ENCODE peak calls at places on chromosomes 11 and 22, in five cellular contexts. N is ovary, V is right lobe of liver, K is esophagus squamous epithelium, J is transverse colon. Q is an unnamed sample. For H3K9me3, the result is how much of the 10 kb centered on the place peaks cover.

GRCh38 chr11:102253018-102253775 is 64.1 kb upstream of the BIRC3 start:
- DNase-seq in V (no peak), N (no peak), J (peak), K (no peak), Q (no peak)

GRCh38 chr22:37242395-37242918 is 1.6 kb downstream of the RAC2 start:
- DNase-seq in J (peak), K (peak), V (peak), N (no peak), Q (peak)

GRCh38 chr11:118263694-118264567 is at the start of gene MPZL2:
- DNase-seq in J (peak), K (no peak), N (no peak), V (peak), Q (peak)

GRCh38 chr11:34198523-34198922 is 93.1 kb downstream of the NAT10 start:
- DNase-seq in V (no peak), K (no peak), N (no peak), J (no peak), Q (no peak)

GRCh38 chr11:85394288-85394687 is 232.9 kb downstream of the DLG2 start:
- DNase-seq in N (no peak), J (no peak), K (no peak), V (no peak), Q (no peak)

GRCh38 chr22:27215826-27216320 is 558.5 kb downstream of the MIAT start:
- DNase-seq in N (no peak), K (no peak), J (no peak), V (no peak), Q (no peak)

GRCh38 chr22:38631724-38632123 is 24.5 kb downstream of the FAM227A start:
- DNase-seq in V (no peak), N (no peak), J (no peak), K (no peak), Q (no peak)

GRCh38 chr11:75537740-75538139 is 12.0 kb upstream of the GDPD5 start:
- DNase-seq in N (no peak), V (no peak), J (no peak), K (no peak), Q (no peak)

GRCh38 chr22:49997932-49998717 is 14.4 kb downstream of the IL17REL start:
- DNase-seq in K (no peak), N (no peak), V (no peak), J (no peak), Q (no peak)

GRCh38 chr11:35614949-35615569 is 3.2 kb upstream of the FJX1 start:
- DNase-seq in N (no peak), K (no peak), V (no peak), J (no peak), Q (no peak)

GRCh38 chr11:112235750-112236390 is 9.6 kb downstream of the PTS start:
- DNase-seq in N (no peak), J (no peak), K (no peak), V (no peak), Q (no peak)

GRCh38 chr22:23767673-23768548 is at the start of gene CHCHD10:
- DNase-seq in J (peak), N (peak), V (peak), K (no peak), Q (peak)

GRCh38 chr11:62388999-62389398 is 29.8 kb upstream of the SCGB1A1 start:
- DNase-seq in V (no peak), N (no peak), J (no peak), K (no peak), Q (no peak)

GRCh38 chr22:47395481-47395880 is 633.0 kb downstream of the TBC1D22A start:
- DNase-seq in V (peak), N (no peak), J (no peak), K (no peak), Q (peak)

GRCh38 chr11:67266424-67267187 is at the start of gene GRK2:
- DNase-seq in N (peak), K (no peak), J (no peak), V (peak), Q (peak)

GRCh38 chr22:42745118-42745517 is 24.4 kb upstream of the A4GALT start:
- DNase-seq in V (no peak), K (no peak), N (no peak), J (no peak), Q (no peak)

GRCh38 chr22:46251266-46251665 is 1.2 kb upstream of the CDPF1 start:
- DNase-seq in K (no peak), J (no peak), V (no peak), N (no peak), Q (no peak)

GRCh38 chr11:10413268-10413667 is 41.8 kb upstream of the AMPD3 start:
- DNase-seq in N (no peak), J (peak), V (no peak), K (no peak), Q (peak)

GRCh38 chr11:107493117-107493516 is 35.5 kb upstream of the CWF19L2 start:
- DNase-seq in V (no peak), N (no peak), J (no peak), K (no peak), Q (no peak)

GRCh38 chr22:35480143-35480542 is 60.5 kb upstream of the RASD2 start:
- DNase-seq in J (peak), N (peak), V (no peak), K (no peak), Q (peak)

GRCh38 chr11:2862950-2863618 is 22.5 kb downstream of the CDKN1C start:
- DNase-seq in N (no peak), V (no peak), J (no peak), K (no peak), Q (no peak)

GRCh38 chr11:23540101-23540561 is 679.9 kb upstream of the CCDC179 start:
- DNase-seq in V (no peak), J (no peak), N (no peak), K (no peak), Q (no peak)

GRCh38 chr22:50547231-50547851 is 1.6 kb downstream of the KLHDC7B start:
- DNase-seq in J (no peak), V (no peak), N (no peak), K (no peak), Q (peak)

GRCh38 chr11:26780686-26781085 is 58.8 kb upstream of the SLC5A12 start:
- DNase-seq in V (no peak), J (no peak), K (no peak), N (no peak), Q (no peak)

GRCh38 chr22:37462983-37463382 is 23.2 kb downstream of the MFNG start:
- DNase-seq in V (no peak), K (no peak), J (no peak), N (no peak), Q (no peak)

GRCh38 chr11:114322934-114323333 is 26.7 kb downstream of the NNMT start:
- DNase-seq in N (no peak), J (no peak), K (no peak), V (no peak), Q (no peak)

GRCh38 chr11:131691558-131692041 is 321.2 kb downstream of the NTM start:
- DNase-seq in N (no peak), K (no peak), J (no peak), V (no peak), Q (no peak)

GRCh38 chr11:18791175-18792065 is at the start of gene PTPN5:
- DNase-seq in J (no peak), K (no peak), N (no peak), V (no peak), Q (no peak)

GRCh38 chr22:36296690-36297089 is 43.8 kb downstream of the APOL1 start:
- DNase-seq in N (no peak), V (no peak), K (no peak), J (no peak), Q (peak)

GRCh38 chr11:110128161-110128560 is 35.0 kb downstream of the ZC3H12C start:
- DNase-seq in N (no peak), V (no peak), K (no peak), J (no peak), Q (no peak)

GRCh38 chr11:79794484-79795393 is 353.9 kb upstream of the TENM4 start:
- DNase-seq in N (no peak), K (no peak), V (no peak), J (no peak), Q (no peak)

GRCh38 chr11:90476442-90477007 is 253.7 kb upstream of the CHORDC1 start:
- DNase-seq in N (no peak), V (peak), J (no peak), K (no peak), Q (no peak)

GRCh38 chr11:12219732-12220131 is 109.3 kb downstream of the MICAL2 start:
- DNase-seq in K (no peak), J (no peak), N (no peak), V (no peak), Q (no peak)

GRCh38 chr11:19966435-19966834 is 193.8 kb downstream of the DBX1 start:
- DNase-seq in K (no peak), N (no peak), V (no peak), J (no peak), Q (no peak)

DNA sequence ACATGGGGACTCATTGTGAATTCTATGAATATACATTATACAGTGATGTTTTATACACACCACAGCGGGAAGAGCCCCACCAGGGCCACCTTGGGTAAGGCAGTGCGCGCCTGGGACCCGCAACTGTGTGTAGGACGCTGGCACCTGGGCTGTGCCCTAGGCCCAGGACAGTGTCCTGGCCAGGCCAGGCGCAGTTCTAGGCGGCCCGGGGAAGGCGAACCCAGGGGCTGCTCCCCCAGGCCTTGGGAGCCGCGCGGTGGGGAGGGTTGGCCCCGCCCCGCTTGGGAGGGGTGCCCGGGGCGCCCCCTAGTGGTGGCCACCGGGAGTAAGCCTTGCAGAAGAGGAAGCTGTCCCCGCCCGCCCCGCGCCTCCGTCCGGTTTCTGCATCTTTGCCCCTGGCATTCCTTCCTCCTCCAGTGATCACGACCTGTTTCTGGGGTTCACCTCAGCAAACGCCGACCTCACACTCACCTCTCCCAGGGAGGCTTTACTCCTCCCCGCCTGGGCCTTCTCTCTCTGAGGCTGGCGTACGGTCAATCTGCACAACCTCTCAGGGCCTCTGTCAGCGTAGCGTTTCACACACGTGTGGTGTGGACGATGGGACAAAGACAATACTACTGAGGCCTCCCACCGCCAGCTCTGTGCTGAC is 9.5 kb upstream of the EHD1 start:
- DNase-seq in K (no peak), V (peak), J (peak), N (peak), Q (peak)
- TF ChIP-seq POLR2A in K (no peak), V (no peak), J (peak), N (no peak), Q (no peak)

DNA sequence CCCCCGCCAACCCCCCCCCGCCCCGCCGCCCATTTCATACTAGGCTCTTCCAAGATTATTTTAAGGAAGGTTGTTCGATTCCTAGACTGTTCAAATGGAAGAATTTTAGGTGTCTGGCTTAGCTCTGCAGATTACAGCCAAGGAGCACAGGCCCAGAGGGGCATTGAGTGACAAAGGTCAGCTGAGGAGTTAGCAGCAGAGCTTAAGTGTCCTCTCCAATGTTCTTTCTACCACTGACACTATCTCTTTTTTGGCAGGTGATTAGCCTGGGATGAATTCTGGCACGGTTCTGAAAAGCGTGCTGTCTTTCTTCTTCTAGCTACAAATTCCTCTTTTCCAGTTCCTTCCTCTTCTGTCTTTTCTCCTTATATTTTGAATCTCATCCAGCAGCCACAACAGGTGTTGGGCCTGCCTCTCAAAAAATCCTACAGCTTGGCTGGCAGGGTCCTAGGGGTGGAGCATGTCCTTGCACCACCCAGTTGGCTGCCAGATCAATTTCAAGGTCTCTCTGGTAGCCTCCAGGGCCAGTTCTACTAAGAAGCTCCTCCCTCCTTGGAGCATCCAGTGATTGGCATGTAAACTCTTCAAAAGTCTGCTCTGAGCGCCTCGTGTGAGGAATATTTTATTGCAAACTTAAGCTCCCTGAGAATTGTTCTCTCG is 23.0 kb downstream of the KCNE3 start:
- DNase-seq in N (no peak), V (no peak), J (no peak), K (no peak), Q (no peak)
- H3K27ac ChIP-seq in N (peak), V (no peak), J (peak), K (no peak), Q (no peak)

DNA sequence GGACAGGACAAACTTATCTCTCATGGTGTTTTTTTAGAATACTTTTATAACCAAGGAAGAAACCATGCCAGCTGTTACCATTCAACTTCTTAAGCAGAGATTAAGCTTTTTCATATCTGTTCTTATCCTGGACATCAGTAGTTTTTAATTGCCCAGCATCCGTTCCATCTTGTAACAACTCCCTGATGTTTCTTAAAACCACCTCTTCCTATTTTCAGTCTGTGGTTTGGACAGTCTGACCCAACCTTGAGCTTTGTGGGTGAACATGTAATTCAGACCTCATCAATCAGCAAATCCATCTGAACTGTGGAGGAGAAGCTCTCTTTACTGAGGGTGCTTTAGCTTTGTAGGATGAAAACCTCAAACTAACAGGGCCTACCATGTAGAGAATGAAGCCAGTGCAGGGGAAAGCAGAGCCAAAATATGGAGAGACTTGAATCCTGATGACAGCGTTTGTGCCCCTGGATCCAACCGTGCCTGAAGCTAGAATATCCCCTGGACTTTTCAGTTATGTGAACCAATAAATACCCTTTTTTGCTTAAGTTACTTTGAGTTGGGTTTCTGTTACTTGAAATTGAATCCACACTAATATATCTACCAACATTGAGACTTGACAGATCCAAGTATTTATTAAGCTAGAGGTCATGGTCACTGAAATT is 9.4 kb downstream of the TUG1 start:
- DNase-seq in V (no peak), K (no peak), N (no peak), J (no peak), Q (no peak)
- H3K9me3 ChIP-seq in V (under half), K (half or more), N (under half), J (under half), Q (half or more)

DNA sequence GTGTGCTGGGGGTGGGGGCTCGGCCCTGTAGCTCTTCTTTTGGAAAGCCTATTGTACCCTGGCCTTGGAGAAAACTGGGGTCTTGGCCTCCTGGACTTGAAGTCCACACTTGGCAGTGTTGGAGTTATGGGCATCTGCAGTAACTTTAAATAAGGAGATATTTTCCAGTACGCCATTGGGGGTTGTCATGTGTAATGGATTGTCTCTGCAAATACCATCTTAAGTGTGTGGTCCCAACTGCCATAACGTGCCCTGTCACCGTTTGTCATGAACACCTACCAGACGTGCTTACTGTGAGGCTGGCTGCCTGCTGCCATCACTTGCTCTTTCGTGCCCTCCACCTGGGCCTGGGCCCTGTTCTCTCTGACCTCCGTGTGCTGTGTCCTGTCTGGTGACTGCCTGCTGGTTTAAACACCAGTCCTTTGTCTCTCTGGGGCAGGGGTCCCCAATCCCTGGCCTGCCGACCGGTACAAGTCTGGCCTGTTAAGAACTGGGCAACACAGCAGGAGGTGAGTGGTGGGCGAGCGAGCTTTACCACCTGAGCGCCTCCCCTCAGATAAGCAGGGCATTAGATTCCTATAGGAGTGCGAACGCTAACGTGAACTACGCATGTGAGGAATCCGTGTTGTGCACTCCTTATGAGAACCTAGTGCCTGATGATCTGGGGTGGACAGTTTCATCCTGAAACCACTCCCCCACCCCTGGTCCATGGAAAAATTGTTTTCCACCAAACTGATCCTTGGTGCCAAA is 3.6 kb upstream of the ZDHHC8 start:
- DNase-seq in J (no peak), K (no peak), N (no peak), V (no peak), Q (no peak)
- TF ChIP-seq POLR2A in J (no peak), K (no peak), N (no peak), V (no peak), Q (no peak)

GRCh38 chr11:57230797-57231538 is 6.1 kb downstream of the APLNR start:
- DNase-seq in K (no peak), J (no peak), V (no peak), N (no peak), Q (no peak)
- H3K27ac ChIP-seq in K (no peak), J (no peak), V (no peak), N (no peak), Q (no peak)

DNA sequence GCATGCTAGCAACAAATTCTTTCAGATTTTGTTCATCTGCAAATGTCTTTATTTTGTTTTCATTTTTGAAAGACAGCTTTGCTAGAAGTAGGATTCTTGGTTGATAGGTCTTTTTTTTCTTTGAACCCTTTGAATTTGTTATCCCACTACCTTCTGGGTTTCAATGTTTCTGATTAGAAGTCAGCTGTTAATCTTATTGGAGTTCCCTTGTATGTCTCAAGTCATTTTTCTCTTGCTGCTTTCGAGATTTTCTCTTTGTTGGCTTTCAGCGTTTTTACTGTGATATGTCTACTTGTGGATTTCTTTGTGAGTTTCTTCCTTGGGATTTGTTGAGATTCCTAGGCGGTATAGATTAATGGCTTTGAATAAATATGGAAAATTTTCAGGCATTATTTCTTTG is 27.2 kb upstream of the MS4A8 start:
- DNase-seq in K (no peak), J (no peak), N (no peak), V (no peak), Q (no peak)
- H3K9me3 ChIP-seq in K (under half), J (under half), N (under half), V (under half), Q (under half)